ENCODE peak calls at places on chromosomes 2 and 18, in four cellular contexts. S is tibial artery; A is CD8-positive, alpha-beta T cell; K is left ventricle myocardium inferior. X is an unnamed sample.

GRCh38 chr18:63083555-63083954 is 236.0 kb downstream of the BCL2 start:
- DNase-seq in S (no peak), A (no peak), K (no peak), X (no peak)

GRCh38 chr2:152629202-152629601 is 88.1 kb downstream of the PRPF40A start:
- DNase-seq in S (no peak), A (no peak), K (no peak), X (no peak)

GRCh38 chr2:10873790-10874437 is 37.8 kb upstream of the KCNF1 start:
- DNase-seq in S (no peak), A (no peak), K (peak), X (no peak)

GRCh38 chr2:66073166-66073565 is 361.8 kb upstream of the MEIS1 start:
- DNase-seq in S (no peak), A (no peak), K (no peak), X (no peak)

GRCh38 chr2:47639469-47639868 is 143.5 kb upstream of the MSH6 start:
- DNase-seq in S (no peak), A (no peak), K (no peak), X (no peak)

GRCh38 chr2:57373530-57373929 is 673.1 kb upstream of the VRK2 start:
- DNase-seq in S (no peak), A (no peak), K (no peak), X (no peak)

GRCh38 chr2:8907764-8908163 is 70.4 kb upstream of the KIDINS220 start:
- DNase-seq in S (no peak), A (no peak), K (no peak), X (no peak)

GRCh38 chr2:30266051-30266621 is 34.8 kb downstream of the LBH start:
- DNase-seq in S (no peak), A (peak), K (no peak), X (no peak)

GRCh38 chr2:146312899-146313298 is 1531.9 kb upstream of the ACVR2A start:
- DNase-seq in S (no peak), A (no peak), K (no peak), X (no peak)

GRCh38 chr18:21270453-21270852 is 28.4 kb downstream of the GREB1L start:
- DNase-seq in S (no peak), A (no peak), K (no peak), X (no peak)

GRCh38 chr2:27303093-27304025 is 4.9 kb downstream of the UCN start:
- DNase-seq in S (no peak), A (peak), K (no peak), X (no peak)

GRCh38 chr2:49490710-49491109 is 336.4 kb upstream of the FSHR start:
- DNase-seq in S (no peak), A (no peak), K (no peak), X (no peak)

GRCh38 chr2:10469955-10470568 is 21.9 kb upstream of the ODC1 start:
- DNase-seq in S (peak), A (no peak), K (no peak), X (no peak)

GRCh38 chr2:126803422-126803775 is 95.3 kb upstream of the TEX51 start:
- DNase-seq in S (no peak), A (no peak), K (no peak), X (no peak)

GRCh38 chr2:69616755-69617154 is 26.8 kb downstream of the AAK1 start:
- DNase-seq in S (no peak), A (peak), K (no peak), X (no peak)

GRCh38 chr2:171858397-171858958 is 35.6 kb downstream of the SLC25A12 start:
- DNase-seq in S (no peak), A (no peak), K (no peak), X (no peak)

GRCh38 chr2:86492057-86492456 is 50.9 kb downstream of the KDM3A start:
- DNase-seq in S (no peak), A (no peak), K (no peak), X (no peak)

GRCh38 chr2:217471329-217471728 is 531.5 kb downstream of the TNS1 start:
- DNase-seq in S (no peak), A (no peak), K (no peak), X (no peak)

GRCh38 chr18:45171575-45172225 is 443.6 kb upstream of the SLC14A2 start:
- DNase-seq in S (no peak), A (no peak), K (no peak), X (no peak)

DNA sequence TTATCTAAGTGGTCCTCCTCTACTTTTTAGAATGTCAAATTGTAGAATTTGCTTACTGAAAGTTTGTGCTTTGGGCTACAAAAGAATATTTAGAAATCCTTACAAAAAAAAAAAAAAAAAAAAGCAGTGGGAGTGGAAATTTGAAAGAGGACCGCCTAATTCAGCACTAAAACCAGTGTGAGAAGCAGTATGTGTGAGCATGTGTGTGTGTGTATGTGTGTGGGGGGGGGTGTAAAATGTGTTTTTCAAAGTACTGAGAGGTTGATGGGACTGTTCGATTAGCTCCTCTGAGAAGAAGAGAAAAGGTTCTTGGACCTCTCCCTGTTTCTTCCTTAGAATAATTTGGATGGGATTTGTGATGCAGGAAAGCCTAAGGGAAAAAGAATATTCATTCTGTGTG is at the start of gene VIT:
- DNase-seq in S (no peak), A (no peak), K (no peak), X (no peak)
- H3K4me3 ChIP-seq in S (peak), A (no peak), K (peak), X (peak)

GRCh38 chr2:221423212-221423804 is 148.8 kb downstream of the EPHA4 start:
- DNase-seq in S (no peak), A (no peak), K (peak), X (no peak)

GRCh38 chr2:221422516-221423211 is 149.4 kb downstream of the EPHA4 start:
- DNase-seq in S (no peak), A (no peak), K (no peak), X (no peak)

GRCh38 chr2:221426929-221427328 is 145.2 kb downstream of the EPHA4 start:
- DNase-seq in S (no peak), A (no peak), K (no peak), X (no peak)

GRCh38 chr2:221428896-221429295 is 143.2 kb downstream of the EPHA4 start:
- DNase-seq in S (no peak), A (no peak), K (no peak), X (no peak)

GRCh38 chr2:221425353-221425752 is 146.8 kb downstream of the EPHA4 start:
- DNase-seq in S (no peak), A (no peak), K (no peak), X (no peak)
- H3K4me3 ChIP-seq in S (no peak), A (no peak), K (no peak), X (no peak)

DNA sequence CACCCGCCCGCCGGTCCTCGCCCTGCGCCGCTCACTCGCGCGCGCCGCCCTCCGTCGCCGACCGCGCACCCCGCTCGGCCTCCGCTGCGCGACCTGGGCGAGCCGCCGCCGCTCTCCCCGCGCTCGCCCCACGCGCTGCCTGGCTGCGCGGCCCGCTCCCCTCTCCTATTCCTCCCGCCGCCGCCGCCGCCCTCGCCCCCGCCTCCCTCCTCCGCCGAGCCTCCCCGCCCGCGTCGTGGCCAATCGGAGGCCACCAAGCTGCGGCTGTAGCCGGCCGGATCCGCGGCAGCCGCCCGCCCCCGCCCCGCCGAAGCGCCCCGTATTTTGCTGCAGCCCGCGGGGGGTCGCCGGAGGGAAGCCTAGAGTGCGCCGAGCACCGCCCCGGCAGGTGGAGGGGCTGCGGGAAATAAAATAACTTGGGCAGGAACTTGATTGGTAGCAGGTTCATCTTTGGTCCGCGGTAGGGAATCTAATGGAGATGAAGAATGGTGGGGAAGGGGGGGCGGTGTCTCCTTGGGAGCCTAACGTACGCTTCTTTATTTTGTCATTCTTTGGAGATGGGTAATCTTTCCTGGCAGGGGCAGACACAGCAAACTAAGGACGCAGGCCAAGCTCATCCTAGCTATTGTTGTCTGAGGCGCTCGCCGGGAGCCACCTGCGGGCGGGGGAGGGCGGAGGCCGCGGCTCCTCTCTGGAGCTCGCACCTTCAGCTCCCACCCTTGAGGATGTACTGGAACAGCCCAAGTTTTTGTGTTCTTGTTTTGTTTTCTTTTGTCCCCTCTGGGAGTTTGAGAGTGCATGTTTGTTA is 1.1 kb upstream of the CDH2 start:
- DNase-seq in S (no peak), A (no peak), K (peak), X (no peak)
- H3K4me3 ChIP-seq in S (peak), A (no peak), K (peak), X (peak)

DNA sequence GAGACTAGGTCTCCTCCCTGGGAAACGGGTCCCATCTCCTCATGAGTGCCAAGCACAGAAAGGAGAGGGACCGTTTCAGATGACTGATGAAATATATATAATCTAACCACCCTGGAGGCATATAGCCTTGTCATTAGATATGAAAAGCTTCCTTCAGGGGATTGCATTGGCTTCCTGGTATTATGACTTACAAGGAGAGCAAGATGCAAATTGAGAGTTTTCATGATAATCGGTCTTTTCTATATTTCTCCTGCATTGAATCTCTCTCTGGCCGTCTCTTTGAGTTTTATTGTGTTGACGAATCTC is 554.8 kb downstream of the CMPK2 start:
- DNase-seq in S (no peak), A (no peak), K (no peak), X (no peak)
- H3K4me3 ChIP-seq in S (no peak), A (no peak), K (no peak), X (no peak)

GRCh38 chr2:181317511-181317910 is 139.7 kb upstream of the ITGA4 start:
- DNase-seq in S (no peak), A (no peak), K (no peak), X (no peak)
- H3K4me3 ChIP-seq in S (no peak), A (no peak), K (no peak), X (no peak)

DNA sequence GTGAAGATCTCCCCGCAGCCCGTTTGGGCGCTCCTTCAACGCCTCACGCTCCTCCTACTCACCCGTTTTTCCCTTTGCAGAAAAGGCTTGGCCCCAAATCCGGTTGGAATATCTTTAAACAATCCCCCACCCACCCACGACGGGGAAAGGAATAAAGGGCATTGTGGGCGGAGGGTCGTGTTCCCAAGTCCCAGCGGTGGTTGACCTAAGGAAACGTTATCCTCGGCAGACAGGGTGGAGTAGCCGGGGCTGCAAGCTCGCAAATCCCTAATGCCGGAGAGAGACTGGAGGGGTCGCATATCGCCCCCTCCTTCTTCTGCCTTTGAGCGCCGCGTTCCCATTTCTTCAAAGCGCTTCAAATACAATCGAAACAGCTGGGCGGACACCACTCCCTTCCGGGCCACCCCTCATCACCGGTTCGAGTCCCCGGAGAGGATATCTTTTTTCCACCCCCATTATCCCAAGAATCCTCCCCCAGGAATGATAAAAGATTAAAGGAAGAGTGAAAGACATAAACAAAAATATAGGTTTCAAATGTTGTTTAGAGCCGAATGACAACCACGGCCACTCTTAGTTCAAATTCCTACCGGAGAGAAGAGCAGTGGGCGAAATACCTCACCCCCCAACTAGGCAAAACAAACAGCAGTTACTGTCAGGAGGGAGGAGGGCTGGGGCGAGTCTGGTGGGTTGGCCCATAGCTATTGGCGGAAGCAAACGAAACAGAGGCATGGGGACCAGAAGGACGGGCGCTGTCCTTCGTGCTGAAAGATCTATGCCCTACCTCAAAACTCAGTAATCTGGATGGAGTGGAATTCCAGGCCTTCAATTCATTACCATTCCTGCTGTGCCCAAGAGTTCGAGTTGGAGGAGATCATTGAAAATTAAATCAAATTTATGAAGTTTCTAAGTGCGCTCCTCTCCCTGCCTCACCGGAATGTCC is 2.8 kb upstream of the GAD1 start:
- DNase-seq in S (no peak), A (no peak), K (no peak), X (no peak)
- H3K4me3 ChIP-seq in S (no peak), A (no peak), K (no peak), X (no peak)

X was measured in tibial nerve.